ENCODE peak calls at places on chromosomes 6 and 20, in six cellular contexts. J is sigmoid colon, O is H1, V is Panc1, T is spleen, C is prostate gland. K is an unnamed sample. For H3K4me1, the result is how much of the 10 kb centered on the place peaks cover.

GRCh38 chr6:24600903-24601302 is 45.1 kb downstream of the KIAA0319 start:
- DNase-seq in V (no peak), O (no peak), J (no peak), T (no peak), C (no peak), K (no peak)

GRCh38 chr6:31706599-31706998 is at the start of gene LY6G6F:
- DNase-seq in O (no peak), V (no peak), C (no peak), J (no peak), T (no peak), K (no peak)

GRCh38 chr20:57698191-57698866 is 11.5 kb downstream of the PMEPA1 start:
- DNase-seq in C (no peak), T (no peak), V (peak), O (no peak), J (no peak), K (no peak)

GRCh38 chr6:151087861-151088598 is 151.7 kb upstream of the AKAP12 start:
- DNase-seq in V (no peak), T (no peak), J (no peak), C (no peak), O (no peak), K (no peak)

GRCh38 chr20:32441638-32442037 is 83.5 kb downstream of the ASXL1 start:
- DNase-seq in V (no peak), C (no peak), J (peak), T (no peak), O (no peak), K (no peak)

GRCh38 chr6:150492941-150493340 is 106.7 kb upstream of the PLEKHG1 start:
- DNase-seq in T (no peak), V (no peak), J (no peak), C (no peak), O (no peak), K (peak)

GRCh38 chr6:72151742-72152141 is 265.4 kb downstream of the RIMS1 start:
- DNase-seq in J (no peak), O (no peak), C (no peak), V (no peak), T (no peak), K (no peak)

GRCh38 chr6:9766240-9766915 is 648.5 kb downstream of the TFAP2A start:
- DNase-seq in V (no peak), J (no peak), T (no peak), O (no peak), C (no peak), K (no peak)

GRCh38 chr6:6712258-6712978 is 123.9 kb downstream of the LY86 start:
- DNase-seq in T (no peak), O (no peak), V (no peak), C (no peak), J (no peak), K (no peak)

GRCh38 chr20:17430515-17430914 is 100.7 kb downstream of the BFSP1 start:
- DNase-seq in T (no peak), O (no peak), C (no peak), V (no peak), J (no peak), K (no peak)

GRCh38 chr6:31138982-31139381 is at the start of gene PSORS1C2:
- DNase-seq in O (no peak), C (no peak), J (no peak), V (no peak), T (no peak), K (no peak)

GRCh38 chr6:32355018-32355417 is 16.7 kb downstream of the TSBP1 start:
- DNase-seq in V (no peak), C (no peak), O (no peak), J (no peak), T (no peak), K (no peak)

GRCh38 chr6:169752074-169752623 is 727 bp downstream of the ERMARD start:
- DNase-seq in V (no peak), O (no peak), C (no peak), T (no peak), J (no peak), K (no peak)

GRCh38 chr6:44829811-44830210 is 442.3 kb downstream of the CDC5L start:
- DNase-seq in T (no peak), C (no peak), J (no peak), O (no peak), V (no peak), K (no peak)

GRCh38 chr6:22147983-22148797 is 148.6 kb downstream of the PRL start:
- DNase-seq in J (no peak), V (no peak), T (no peak), C (no peak), O (no peak), K (no peak)

GRCh38 chr20:59864726-59865125 is 68.7 kb downstream of the SYCP2 start:
- DNase-seq in C (no peak), J (no peak), T (no peak), O (no peak), V (no peak), K (no peak)

GRCh38 chr6:44256291-44257006 is 879 bp downstream of the SLC35B2 start:
- DNase-seq in C (no peak), T (peak), O (no peak), V (no peak), J (no peak), K (no peak)

GRCh38 chr6:38212579-38212978 is 393.1 kb downstream of the ZFAND3 start:
- DNase-seq in C (no peak), V (no peak), J (no peak), O (peak), T (no peak), K (peak)

GRCh38 chr6:5517781-5518180 is 256.5 kb downstream of the FARS2 start:
- DNase-seq in T (no peak), V (no peak), J (no peak), C (no peak), O (no peak), K (peak)

GRCh38 chr6:35707714-35708407 is 19.1 kb upstream of the FKBP5 start:
- DNase-seq in T (no peak), C (no peak), O (no peak), V (no peak), J (peak), K (no peak)

GRCh38 chr20:2707353-2708072 is 14.9 kb downstream of the EBF4 start:
- DNase-seq in O (no peak), V (no peak), J (no peak), T (no peak), C (no peak), K (no peak)

GRCh38 chr6:106574729-106575458 is 54.4 kb downstream of the RTN4IP1 start:
- DNase-seq in O (peak), J (no peak), C (no peak), V (peak), T (no peak), K (peak)

GRCh38 chr20:47360207-47360488 is 3.6 kb upstream of the ZMYND8 start:
- DNase-seq in T (peak), C (peak), J (peak), V (no peak), O (no peak), K (no peak)

GRCh38 chr6:143514996-143515760 is 3.7 kb upstream of the FUCA2 start:
- DNase-seq in J (peak), V (no peak), C (no peak), T (no peak), O (no peak), K (no peak)

GRCh38 chr6:113632220-113632864 is 224.8 kb upstream of the MARCKS start:
- DNase-seq in O (no peak), J (no peak), V (peak), C (peak), T (no peak), K (no peak)

GRCh38 chr6:104540743-104541142 is 319.0 kb downstream of the HACE1 start:
- DNase-seq in O (no peak), T (no peak), C (no peak), J (no peak), V (no peak), K (no peak)

GRCh38 chr20:56932575-56933330 is 303.6 kb downstream of the TFAP2C start:
- DNase-seq in C (no peak), V (no peak), O (no peak), T (no peak), J (no peak), K (no peak)

GRCh38 chr6:170250981-170251775 is 39.7 kb downstream of the DLL1 start:
- DNase-seq in J (peak), T (no peak), C (no peak), O (no peak), V (no peak), K (no peak)

GRCh38 chr6:29919506-29919905 is 22.8 kb upstream of the HLA-A start:
- DNase-seq in J (no peak), T (no peak), V (no peak), C (no peak), O (no peak), K (no peak)

GRCh38 chr6:29916741-29917140 is 25.6 kb upstream of the HLA-A start:
- DNase-seq in O (no peak), V (no peak), C (no peak), T (no peak), J (no peak), K (no peak)

GRCh38 chr6:29912840-29913239 is 29.5 kb upstream of the HLA-A start:
- DNase-seq in C (no peak), O (no peak), V (no peak), T (no peak), J (no peak), K (no peak)

DNA sequence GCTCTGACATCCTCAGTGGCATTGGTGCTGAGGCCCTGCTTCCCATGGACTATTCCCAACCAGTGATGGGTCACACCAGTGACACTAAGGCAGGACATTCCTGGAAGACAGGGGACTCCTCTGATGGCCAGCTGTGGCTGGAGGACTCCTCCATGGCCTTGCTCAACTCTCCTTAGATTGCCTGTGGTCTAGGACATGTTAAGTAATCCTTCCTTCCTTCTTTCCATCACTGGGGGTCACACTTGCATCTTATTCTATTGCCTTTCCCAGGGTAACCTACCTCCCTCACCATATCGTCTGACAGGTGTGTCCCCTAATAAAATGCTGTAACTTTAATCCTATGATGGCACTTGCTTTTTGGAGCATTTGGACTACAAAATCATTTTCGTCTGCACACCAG is 24.5 kb upstream of the HLA-A start:
- DNase-seq in C (no peak), O (no peak), V (no peak), J (no peak), T (no peak), K (no peak)
- H3K4me1 ChIP-seq in C (under half), O (under half), V (under half), J (under half), T (under half), K (under half)

GRCh38 chr6:73514746-73515110 is 6.1 kb downstream of the EEF1A1 start:
- DNase-seq in V (no peak), J (no peak), C (no peak), T (no peak), O (no peak), K (no peak)

GRCh38 chr6:73511796-73512195 is 9.0 kb downstream of the EEF1A1 start:
- DNase-seq in C (no peak), O (no peak), V (no peak), T (no peak), J (no peak), K (no peak)

GRCh38 chr6:73513496-73513854 is 7.4 kb downstream of the EEF1A1 start:
- DNase-seq in T (no peak), V (no peak), C (no peak), O (no peak), J (no peak), K (no peak)

GRCh38 chr6:73516712-73517489 is 3.9 kb downstream of the EEF1A1 start:
- DNase-seq in V (no peak), T (no peak), J (no peak), O (no peak), C (no peak), K (no peak)

GRCh38 chr6:73515204-73516101 is 5.4 kb downstream of the EEF1A1 start:
- DNase-seq in C (peak), T (no peak), V (no peak), J (peak), O (no peak), K (no peak)
- TF ChIP-seq POLR2AphosphoS5 in C (no peak), T (no peak), V (peak), J (peak), O (peak), K (no peak)

GRCh38 chr20:24996449-24997195 is 4.1 kb upstream of the APMAP start:
- DNase-seq in J (peak), C (no peak), T (peak), V (no peak), O (no peak), K (no peak)

GRCh38 chr20:24993337-24994185 is 1.0 kb upstream of the APMAP start:
- DNase-seq in T (no peak), O (no peak), J (peak), C (no peak), V (no peak), K (no peak)

GRCh38 chr20:24994186-24994465 is 1.6 kb upstream of the APMAP start:
- DNase-seq in C (no peak), V (no peak), T (no peak), J (no peak), O (no peak), K (no peak)

GRCh38 chr20:24995741-24996448 is 3.3 kb upstream of the APMAP start:
- DNase-seq in J (peak), T (peak), V (no peak), C (no peak), O (no peak), K (no peak)

DNA sequence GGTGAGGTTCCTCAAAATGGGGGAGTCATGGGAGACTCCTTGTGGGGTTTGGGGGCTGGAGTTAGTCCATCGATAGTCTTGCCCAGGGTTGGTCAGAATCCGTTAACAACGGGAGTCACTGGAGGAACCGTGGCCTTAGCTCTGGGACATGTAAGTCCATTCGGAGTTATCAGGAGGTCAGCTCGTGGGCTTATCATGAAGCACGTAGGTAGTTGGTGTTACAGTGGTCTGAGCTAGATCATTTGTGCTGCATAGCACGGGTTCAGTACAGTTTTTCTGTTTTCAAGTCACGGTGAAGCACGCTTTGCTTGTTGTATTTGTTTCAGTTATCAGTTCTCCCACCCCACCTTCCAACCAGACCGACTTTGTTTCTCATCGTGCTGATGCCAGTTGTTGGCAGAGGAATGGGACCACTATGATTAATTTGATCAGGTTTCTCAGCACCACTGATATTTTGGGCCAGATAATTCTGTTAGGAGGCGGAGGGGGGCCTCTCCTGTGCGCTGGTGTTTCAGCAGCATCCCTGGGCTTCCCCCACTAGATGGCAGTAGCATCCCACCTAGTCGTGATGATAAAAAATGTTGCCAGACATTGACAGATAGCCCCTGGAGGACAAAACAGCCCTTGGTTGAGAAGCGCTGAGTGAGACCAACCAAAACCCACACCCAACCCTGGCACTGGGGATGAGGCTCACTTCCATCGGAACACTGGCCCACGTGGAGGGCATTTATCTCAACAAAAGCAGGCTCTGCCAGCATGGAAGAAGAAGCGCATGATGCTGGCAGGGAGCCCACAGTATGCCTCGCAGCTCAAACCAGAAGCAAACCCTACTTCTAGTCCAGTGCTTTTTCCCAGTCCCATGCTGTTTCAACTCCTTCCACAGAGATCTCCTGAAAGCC is 2.2 kb upstream of the APMAP start:
- DNase-seq in J (peak), T (peak), C (peak), V (no peak), O (peak), K (peak)
- H3K4me1 ChIP-seq in J (half or more), T (under half), C (under half), V (under half), O (under half), K (half or more)

GRCh38 chr20:7708112-7708511 is 232.1 kb downstream of the HAO1 start:
- DNase-seq in J (no peak), V (no peak), T (no peak), C (no peak), O (no peak), K (no peak)

GRCh38 chr20:7704021-7704420 is 236.2 kb downstream of the HAO1 start:
- DNase-seq in T (no peak), J (no peak), O (no peak), C (no peak), V (no peak), K (no peak)

GRCh38 chr20:7712661-7713060 is 227.6 kb downstream of the HAO1 start:
- DNase-seq in T (no peak), V (no peak), J (no peak), C (no peak), O (no peak), K (no peak)

GRCh38 chr20:7710440-7710839 is 229.8 kb downstream of the HAO1 start:
- DNase-seq in J (no peak), C (no peak), O (no peak), V (no peak), T (no peak), K (no peak)

GRCh38 chr20:7708782-7709181 is 231.5 kb downstream of the HAO1 start:
- DNase-seq in C (no peak), T (no peak), V (no peak), O (no peak), J (no peak), K (no peak)
- TF ChIP-seq POLR2AphosphoS5 in C (no peak), T (no peak), V (no peak), O (no peak), J (no peak), K (no peak)

DNA sequence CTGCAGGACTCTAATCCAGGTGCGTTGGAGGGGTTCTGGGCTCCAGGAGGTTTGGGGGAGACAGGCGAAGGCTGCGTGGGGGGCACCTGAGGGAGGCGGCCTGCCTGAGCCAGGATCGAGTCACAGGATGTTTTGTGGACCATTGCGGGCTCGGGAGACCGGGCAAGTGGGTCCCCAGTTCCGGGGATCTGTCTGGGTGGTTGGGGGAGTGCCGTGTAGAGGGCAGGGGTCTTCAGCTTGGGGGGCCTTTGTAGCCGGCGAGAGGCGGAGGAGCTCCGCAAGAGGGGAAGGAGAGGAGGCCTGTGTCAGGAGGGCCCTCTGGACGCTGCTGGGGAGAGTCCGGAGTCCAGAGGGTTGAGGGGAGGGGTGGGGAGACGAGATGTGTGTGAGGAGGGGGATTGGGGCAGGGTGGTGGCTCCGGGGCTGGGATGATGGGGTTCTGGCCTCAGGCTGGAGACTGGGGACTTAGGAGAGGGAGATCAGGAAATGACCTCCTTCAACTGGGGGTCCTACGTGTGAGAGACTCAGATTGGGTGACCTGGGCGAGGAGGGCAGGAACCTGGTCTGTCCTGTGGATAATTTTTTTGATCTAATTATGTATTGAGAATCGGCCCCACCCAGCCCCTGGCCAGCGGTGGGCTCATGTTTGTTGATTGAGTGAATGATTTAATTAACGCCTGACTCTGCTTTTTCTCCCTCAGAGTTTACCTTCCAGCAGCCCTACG is 505 bp downstream of the SNAI1 start:
- DNase-seq in C (no peak), T (no peak), J (no peak), O (no peak), V (no peak), K (no peak)
- H3K4me1 ChIP-seq in C (under half), T (under half), J (half or more), O (half or more), V (half or more), K (half or more)

K was measured in esophagus muscularis mucosa.